ENCODE peak calls at places on chromosomes 2 and 18, in four cellular contexts. J, O, F and E are unnamed samples.

GRCh38 chr2:240645346-240646060 is 20.2 kb downstream of the GPR35 start:
- DNase-seq in O (no peak), J (no peak), F (no peak), E (no peak)

GRCh38 chr2:236592821-236593220 is 23.2 kb downstream of the ACKR3 start:
- DNase-seq in O (no peak), J (no peak), F (no peak), E (peak)

GRCh38 chr2:127085260-127085666 is 21.7 kb downstream of the BIN1 start:
- DNase-seq in O (peak), F (peak), J (no peak), E (no peak)

GRCh38 chr2:43939695-43940094 is 56.1 kb downstream of the LRPPRC start:
- DNase-seq in J (no peak), O (no peak), F (no peak), E (no peak)

GRCh38 chr2:128750328-128751165 is 431.9 kb upstream of the HS6ST1 start:
- DNase-seq in O (no peak), F (no peak), J (no peak), E (no peak)

GRCh38 chr2:227939271-227940027 is 68.0 kb downstream of the DAW1 start:
- DNase-seq in F (no peak), O (peak), J (peak), E (peak)

GRCh38 chr18:30376515-30376914 is 666.0 kb downstream of the DSC3 start:
- DNase-seq in J (no peak), O (no peak), F (no peak), E (no peak)

GRCh38 chr2:26848336-26849055 is 564 bp downstream of the DPYSL5 start:
- DNase-seq in J (no peak), F (no peak), O (no peak), E (no peak)

GRCh38 chr18:21534327-21534726 is 66.2 kb downstream of the ESCO1 start:
- DNase-seq in F (no peak), J (no peak), O (no peak), E (peak)

GRCh38 chr18:34122724-34123334 is 101.9 kb downstream of the NOL4 start:
- DNase-seq in O (peak), F (no peak), J (peak), E (peak)

GRCh38 chr2:17363846-17364245 is 154.4 kb downstream of the RAD51AP2 start:
- DNase-seq in F (no peak), J (no peak), O (no peak), E (no peak)

GRCh38 chr18:53610957-53611356 is 613.5 kb downstream of the MBD2 start:
- DNase-seq in F (no peak), J (no peak), O (no peak), E (no peak)

GRCh38 chr18:2337552-2338141 is 233.7 kb downstream of the METTL4 start:
- DNase-seq in O (no peak), F (no peak), J (peak), E (peak)

GRCh38 chr2:23487735-23488492 is 102.9 kb downstream of the KLHL29 start:
- DNase-seq in O (peak), J (no peak), F (no peak), E (peak)

GRCh38 chr2:105629634-105630033 is 115.1 kb upstream of the NCK2 start:
- DNase-seq in F (no peak), J (no peak), O (no peak), E (no peak)

GRCh38 chr18:2939317-2939716 is 73.6 kb downstream of the LPIN2 start:
- DNase-seq in O (no peak), F (peak), J (no peak), E (no peak)

GRCh38 chr2:1818404-1818803 is 74.1 kb upstream of the PXDN start:
- DNase-seq in O (no peak), J (no peak), F (no peak), E (no peak)

GRCh38 chr18:22424564-22424963 is 6.8 kb upstream of the CTAGE1 start:
- DNase-seq in J (no peak), F (no peak), O (no peak), E (no peak)

GRCh38 chr2:239966029-239966847 is 58.9 kb downstream of the NDUFA10 start:
- DNase-seq in J (no peak), O (peak), F (no peak), E (no peak)

GRCh38 chr18:57649536-57650495 is 28.2 kb upstream of the NARS1 start:
- DNase-seq in F (no peak), J (peak), O (peak), E (peak)

GRCh38 chr2:124961132-124961531 is 936.0 kb downstream of the CNTNAP5 start:
- DNase-seq in J (no peak), F (no peak), O (no peak), E (no peak)

GRCh38 chr2:121197369-121198091 is 87.5 kb downstream of the TFCP2L1 start:
- DNase-seq in J (no peak), F (peak), O (no peak), E (peak)

GRCh38 chr2:203500951-203501350 is 34.1 kb downstream of the RAPH1 start:
- DNase-seq in O (no peak), J (peak), F (no peak), E (no peak)

GRCh38 chr18:74116628-74117554 is 30.7 kb downstream of the FBXO15 start:
- DNase-seq in O (peak), F (no peak), J (peak), E (peak)

GRCh38 chr2:44237221-44237620 is 38.1 kb upstream of the SLC3A1 start:
- DNase-seq in O (no peak), F (no peak), J (no peak), E (no peak)

GRCh38 chr18:39435986-39436385 is 1870.4 kb upstream of the CELF4 start:
- DNase-seq in F (no peak), J (no peak), O (no peak), E (no peak)

GRCh38 chr2:176018708-176019107 is 16.6 kb upstream of the LNPK start:
- DNase-seq in O (no peak), J (no peak), F (no peak), E (peak)

GRCh38 chr18:45839415-45840395 is 14.2 kb downstream of the SIGLEC15 start:
- DNase-seq in O (peak), J (peak), F (no peak), E (peak)

GRCh38 chr2:120323214-120323613 is 22.7 kb upstream of the INHBB start:
- DNase-seq in O (peak), F (no peak), J (no peak), E (peak)

GRCh38 chr2:30394096-30394495 is 53.0 kb upstream of the LCLAT1 start:
- DNase-seq in O (no peak), F (no peak), J (no peak), E (no peak)

GRCh38 chr18:41862921-41863320 is 92.1 kb upstream of the PIK3C3 start:
- DNase-seq in O (no peak), F (no peak), J (no peak), E (no peak)

GRCh38 chr2:80304522-80304878 is at the start of gene LRRTM1:
- DNase-seq in J (no peak), F (no peak), O (no peak), E (no peak)

GRCh38 chr2:97670471-97670870 is 958 bp downstream of the C2orf92 start:
- DNase-seq in F (no peak), O (no peak), J (no peak), E (no peak)

GRCh38 chr2:105712166-105712915 is 32.4 kb upstream of the NCK2 start:
- DNase-seq in J (no peak), O (peak), F (no peak), E (peak)

GRCh38 chr18:56479836-56480235 is 158.6 kb downstream of the TXNL1 start:
- DNase-seq in O (no peak), F (no peak), J (no peak), E (no peak)

GRCh38 chr2:221997683-221998082 is 301.1 kb downstream of the PAX3 start:
- DNase-seq in J (no peak), F (no peak), O (no peak), E (no peak)
- H3K4me3 ChIP-seq in J (no peak), F (no peak), O (no peak), E (no peak)

DNA sequence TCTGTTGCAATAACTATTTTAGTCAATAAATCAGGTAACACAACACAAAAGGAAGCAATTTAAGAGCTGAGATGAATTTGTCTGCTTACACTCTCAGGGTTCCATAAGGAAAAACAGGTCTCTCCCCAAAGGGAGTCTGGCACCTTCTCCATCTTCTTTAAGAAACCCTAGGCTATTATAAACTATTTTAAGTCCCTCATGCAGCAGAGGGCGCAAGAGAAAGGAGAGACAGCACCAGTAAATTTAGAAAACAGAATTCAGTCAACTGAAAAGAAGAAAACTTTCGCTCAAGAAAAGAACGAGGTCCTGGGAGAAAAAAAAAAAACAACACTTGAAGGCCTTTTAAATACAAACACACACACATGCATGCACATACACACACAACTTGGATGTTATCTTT is 19.1 kb downstream of the SULT1C4 start:
- DNase-seq in J (peak), F (no peak), O (peak), E (peak)
- TF ChIP-seq CTCF in J (peak), F (no peak), O (peak), E (peak)

DNA sequence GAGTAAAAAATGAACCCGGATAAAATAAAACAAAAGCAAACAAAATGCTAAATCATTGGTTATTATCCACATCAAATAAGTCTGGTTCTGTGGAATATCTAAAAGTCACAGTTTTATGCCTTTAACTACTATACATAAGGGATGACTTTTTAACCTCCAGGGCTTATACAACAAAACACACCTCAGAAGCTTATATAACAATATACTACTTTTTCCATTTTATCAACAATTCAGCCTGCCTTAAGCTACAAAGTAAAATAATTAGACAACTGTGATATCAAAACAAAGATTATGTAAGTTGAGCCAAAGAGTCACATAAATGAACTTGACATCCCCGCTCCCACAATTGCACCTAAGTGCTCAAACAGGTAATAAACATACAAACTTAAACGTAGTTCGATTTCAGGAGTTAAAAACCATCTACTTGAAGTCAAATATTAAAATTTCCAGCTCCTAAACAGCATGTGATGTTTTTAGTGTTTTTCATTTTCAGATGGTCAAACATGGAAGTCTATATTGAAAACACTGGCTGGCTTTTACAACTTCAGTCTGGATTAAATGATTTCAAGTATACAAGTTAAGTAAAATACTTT is 54.7 kb downstream of the ATIC start:
- DNase-seq in J (no peak), F (no peak), O (peak), E (peak)
- H3K4me3 ChIP-seq in J (no peak), F (no peak), O (no peak), E (no peak)

GRCh38 chr2:64142817-64143153 is 1.4 kb downstream of the PELI1 start:
- DNase-seq in O (peak), F (no peak), J (no peak), E (no peak)

GRCh38 chr2:64143154-64144056 is 815 bp downstream of the PELI1 start:
- DNase-seq in O (peak), J (peak), F (peak), E (peak)

GRCh38 chr2:64145760-64146159 is 1.5 kb upstream of the PELI1 start:
- DNase-seq in J (no peak), O (no peak), F (no peak), E (no peak)

GRCh38 chr2:64145119-64145518 is 899 bp upstream of the PELI1 start:
- DNase-seq in J (no peak), F (no peak), O (no peak), E (no peak)

GRCh38 chr2:64144057-64145013 is at the start of gene PELI1:
- DNase-seq in F (peak), O (peak), J (peak), E (peak)
- TF ChIP-seq CTCF in F (peak), O (peak), J (peak), E (no peak)

DNA sequence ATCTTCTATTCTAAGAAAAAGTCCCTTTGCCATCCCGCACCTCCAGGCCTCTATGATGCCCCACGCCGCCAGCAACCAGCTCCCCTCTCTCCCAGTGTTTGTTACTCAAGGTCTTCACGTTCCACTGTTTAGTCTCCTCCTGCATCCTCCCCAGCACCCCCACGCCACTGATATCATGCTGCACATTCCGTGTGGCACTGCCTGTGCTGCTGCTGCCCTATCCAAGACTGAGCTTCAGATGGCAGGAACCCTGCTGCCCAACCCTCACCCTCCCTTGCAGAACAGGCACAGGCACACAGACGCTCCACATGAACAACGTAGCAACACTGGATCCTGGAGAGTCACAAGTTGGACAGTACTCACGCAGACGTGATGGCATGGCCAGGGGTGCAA is 35.3 kb downstream of the MYO5B start:
- DNase-seq in J (no peak), F (no peak), O (no peak), E (no peak)
- H3K4me3 ChIP-seq in J (no peak), F (no peak), O (no peak), E (no peak)